ENCODE peak calls at places on chromosomes 13 and 19, in four cellular contexts. R, B, Z and Y are unnamed samples.

GRCh38 chr13:42214445-42214844 is 57.5 kb upstream of the AKAP11 start:
- DNase-seq in R (no peak), B (no peak), Z (no peak), Y (no peak)

GRCh38 chr19:52048604-52049493 is at the start of gene ZNF432:
- DNase-seq in R (peak), B (peak), Z (peak), Y (peak)

GRCh38 chr19:33938821-33939220 is 142.2 kb downstream of the KCTD15 start:
- DNase-seq in R (no peak), B (no peak), Z (no peak), Y (no peak)

GRCh38 chr13:32340917-32341316 is 25.6 kb downstream of the BRCA2 start:
- DNase-seq in R (no peak), B (no peak), Z (no peak), Y (no peak)

GRCh38 chr19:4487572-4487971 is 15.5 kb downstream of the HDGFL2 start:
- DNase-seq in R (no peak), B (no peak), Z (no peak), Y (no peak)

GRCh38 chr19:36009220-36009619 is 607 bp upstream of the SYNE4 start:
- DNase-seq in R (peak), B (peak), Z (peak), Y (no peak)

GRCh38 chr13:113178070-113178895 is 19.8 kb downstream of the PROZ start:
- DNase-seq in R (peak), B (no peak), Z (no peak), Y (no peak)

GRCh38 chr13:83621765-83622421 is 260.4 kb downstream of the SLITRK1 start:
- DNase-seq in R (no peak), B (no peak), Z (no peak), Y (no peak)

GRCh38 chr13:28583661-28584091 is 75.3 kb upstream of the POMP start:
- DNase-seq in R (no peak), B (no peak), Z (peak), Y (no peak)

GRCh38 chr13:41304551-41304950 is 6.5 kb upstream of the NAA16 start:
- DNase-seq in R (no peak), B (no peak), Z (no peak), Y (no peak)

GRCh38 chr13:45545686-45546409 is 69.7 kb downstream of the ERICH6B start:
- DNase-seq in R (no peak), B (no peak), Z (no peak), Y (no peak)

GRCh38 chr19:2084993-2085720 is 11.0 kb downstream of the MOB3A start:
- DNase-seq in R (no peak), B (peak), Z (no peak), Y (no peak)

GRCh38 chr13:25249001-25249543 is 38.2 kb downstream of the MTMR6 start:
- DNase-seq in R (no peak), B (no peak), Z (peak), Y (no peak)

GRCh38 chr19:16405797-16406196 is 66.0 kb downstream of the EPS15L1 start:
- DNase-seq in R (no peak), B (no peak), Z (no peak), Y (peak)

GRCh38 chr13:80841346-80841882 is 500.5 kb upstream of the SPRY2 start:
- DNase-seq in R (no peak), B (no peak), Z (no peak), Y (no peak)

GRCh38 chr13:113098163-113098732 is 7.3 kb upstream of the F7 start:
- DNase-seq in R (no peak), B (no peak), Z (no peak), Y (no peak)

GRCh38 chr19:22545751-22546150 is 88.4 kb upstream of the ZNF492 start:
- DNase-seq in R (no peak), B (no peak), Z (peak), Y (no peak)

GRCh38 chr19:29211562-29212416 is 1.2 kb downstream of the UQCRFS1 start:
- DNase-seq in R (no peak), B (no peak), Z (no peak), Y (no peak)

GRCh38 chr13:98482476-98483444 is 94.1 kb downstream of the STK24 start:
- DNase-seq in R (no peak), B (peak), Z (peak), Y (no peak)

GRCh38 chr19:1455336-1456120 is 5.6 kb downstream of the APC2 start:
- DNase-seq in R (no peak), B (no peak), Z (peak), Y (no peak)

GRCh38 chr13:95153647-95154405 is 147.4 kb downstream of the ABCC4 start:
- DNase-seq in R (no peak), B (no peak), Z (no peak), Y (no peak)

GRCh38 chr19:46813570-46814358 is 25.4 kb upstream of the SLC1A5 start:
- DNase-seq in R (no peak), B (peak), Z (no peak), Y (no peak)

GRCh38 chr13:95714142-95714832 is 37.3 kb downstream of the DNAJC3 start:
- DNase-seq in R (peak), B (no peak), Z (no peak), Y (no peak)

GRCh38 chr19:11020423-11020822 is 59.6 kb downstream of the SMARCA4 start:
- DNase-seq in R (no peak), B (no peak), Z (no peak), Y (no peak)

GRCh38 chr13:73168993-73169401 is 110.2 kb downstream of the KLF5 start:
- DNase-seq in R (peak), B (no peak), Z (peak), Y (no peak)

GRCh38 chr19:40718774-40719391 is 2.0 kb downstream of the ITPKC start:
- DNase-seq in R (no peak), B (peak), Z (peak), Y (no peak)

GRCh38 chr19:58304748-58305064 is 471 bp upstream of the ERVK3-1 start:
- DNase-seq in R (no peak), B (no peak), Z (no peak), Y (no peak)

GRCh38 chr19:2014731-2015610 is 543 bp downstream of the BTBD2 start:
- DNase-seq in R (no peak), B (peak), Z (peak), Y (peak)

GRCh38 chr19:33102893-33103292 is 21.9 kb downstream of the GPATCH1 start:
- DNase-seq in R (no peak), B (no peak), Z (no peak), Y (no peak)

GRCh38 chr19:55058781-55059610 is 4.0 kb downstream of the RDH13 start:
- DNase-seq in R (no peak), B (no peak), Z (peak), Y (no peak)
- TF ChIP-seq CTCF in R (no peak), B (no peak), Z (peak), Y (peak)

GRCh38 chr19:5790573-5791520 is at the start of gene DUS3L:
- DNase-seq in R (peak), B (peak), Z (peak), Y (no peak)
- TF ChIP-seq CTCF in R (no peak), B (no peak), Z (no peak), Y (no peak)

GRCh38 chr13:101144808-101145419 is 271.4 kb downstream of the NALCN start:
- DNase-seq in R (peak), B (no peak), Z (no peak), Y (no peak)
- TF ChIP-seq CTCF in R (peak), B (no peak), Z (peak), Y (peak)

GRCh38 chr19:8244442-8244841 is 35.3 kb downstream of the CERS4 start:
- DNase-seq in R (no peak), B (no peak), Z (no peak), Y (no peak)
- TF ChIP-seq CTCF in R (no peak), B (no peak), Z (no peak), Y (no peak)

DNA sequence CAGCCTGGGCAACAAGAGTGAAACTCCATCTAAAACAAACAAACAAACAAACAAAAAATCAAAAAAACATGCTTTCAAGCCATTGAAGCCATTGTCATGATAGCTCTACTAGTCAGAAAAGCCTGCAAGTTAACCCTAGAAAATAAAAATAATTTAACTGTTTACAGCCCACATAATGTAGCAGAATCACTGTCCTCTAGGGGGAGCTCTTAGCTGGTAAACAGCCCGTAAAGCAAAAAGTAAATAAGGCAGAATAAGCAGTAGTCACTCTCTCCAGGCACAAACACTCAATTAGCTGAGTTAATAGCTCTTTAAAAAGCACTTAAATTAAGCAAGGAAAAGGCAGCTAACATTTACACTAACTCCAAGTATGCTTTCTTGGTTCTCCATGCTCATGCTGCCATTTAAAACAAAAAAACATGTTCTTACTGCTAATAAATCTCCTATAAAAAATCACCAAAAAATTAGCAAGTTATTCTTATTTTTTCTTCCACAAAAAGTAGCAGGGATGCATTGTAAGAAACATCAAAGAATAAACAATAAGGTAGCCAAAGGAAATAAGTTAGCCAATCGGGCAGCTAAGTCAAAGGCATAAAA is 11.3 kb downstream of the LILRB4 start:
- DNase-seq in R (no peak), B (no peak), Z (no peak), Y (no peak)
- TF ChIP-seq CTCF in R (peak), B (no peak), Z (peak), Y (peak)